ENCODE peak calls at places on chromosomes 11 and 22, in seven cellular contexts. P is psoas muscle, V is fibroblast of pulmonary artery, R is A549, G is GM06990, Z is GM23248, T is cardiac fibroblast. D is an unnamed sample.

GRCh38 chr11:8090756-8091155 is 9.7 kb downstream of the TUB start:
- DNase-seq in P (no peak), V (peak), R (no peak), G (no peak), Z (peak), T (peak), D (no peak)

GRCh38 chr11:95577716-95578460 is 211.7 kb downstream of the FAM76B start:
- DNase-seq in P (no peak), V (peak), R (no peak), G (no peak), Z (peak), T (peak), D (peak)

GRCh38 chr11:12505183-12505582 is 127.8 kb downstream of the PARVA start:
- DNase-seq in P (no peak), V (no peak), R (no peak), G (no peak), Z (no peak), T (no peak), D (no peak)

GRCh38 chr11:107834995-107835394 is 23.6 kb downstream of the SLC35F2 start:
- DNase-seq in P (no peak), V (no peak), R (no peak), G (no peak), Z (no peak), T (no peak), D (no peak)

GRCh38 chr11:131888230-131888826 is 517.9 kb downstream of the NTM start:
- DNase-seq in P (no peak), V (peak), R (no peak), G (no peak), Z (peak), T (peak), D (peak)

GRCh38 chr22:42450862-42451261 is 18.7 kb upstream of the NFAM1 start:
- DNase-seq in P (no peak), V (no peak), R (no peak), G (no peak), Z (no peak), T (no peak), D (no peak)

GRCh38 chr11:74009675-74010305 is 905 bp upstream of the UCP3 start:
- DNase-seq in P (no peak), V (no peak), R (no peak), G (no peak), Z (no peak), T (no peak), D (no peak)

GRCh38 chr11:101807521-101807920 is 107.3 kb upstream of the CEP126 start:
- DNase-seq in P (no peak), V (no peak), R (no peak), G (no peak), Z (peak), T (peak), D (no peak)

GRCh38 chr22:29871684-29872083 is 11.3 kb upstream of the MTMR3 start:
- DNase-seq in P (peak), V (no peak), R (no peak), G (no peak), Z (no peak), T (no peak), D (peak)

GRCh38 chr11:2287102-2287501 is 14.6 kb downstream of the C11orf21 start:
- DNase-seq in P (peak), V (no peak), R (no peak), G (no peak), Z (no peak), T (no peak), D (no peak)

GRCh38 chr11:117232022-117232878 is at the start of the genes PCSK7 and RNF214:
- DNase-seq in P (peak), V (peak), R (peak), G (peak), Z (peak), T (peak), D (peak)

GRCh38 chr11:117495357-117495756 is 167.7 kb downstream of the CEP164 start:
- DNase-seq in P (no peak), V (no peak), R (no peak), G (no peak), Z (no peak), T (no peak), D (no peak)

GRCh38 chr11:100681064-100681502 is 6.0 kb upstream of the ARHGAP42 start:
- DNase-seq in P (peak), V (peak), R (no peak), G (peak), Z (no peak), T (peak), D (peak)

GRCh38 chr11:131618203-131618602 is 247.8 kb downstream of the NTM start:
- DNase-seq in P (no peak), V (peak), R (no peak), G (no peak), Z (peak), T (peak), D (peak)

GRCh38 chr11:1771273-1771672 is 7.5 kb upstream of the CTSD start:
- DNase-seq in P (peak), V (no peak), R (no peak), G (no peak), Z (no peak), T (no peak), D (no peak)

GRCh38 chr11:63017306-63017974 is 1.8 kb upstream of the SLC22A8 start:
- DNase-seq in P (no peak), V (no peak), R (no peak), G (no peak), Z (no peak), T (no peak), D (peak)

GRCh38 chr11:4664791-4665190 is 21.0 kb downstream of the OR51E1 start:
- DNase-seq in P (no peak), V (no peak), R (no peak), G (no peak), Z (no peak), T (no peak), D (no peak)

GRCh38 chr11:17384002-17384511 is 4.4 kb downstream of the KCNJ11 start:
- DNase-seq in P (peak), V (peak), R (peak), G (peak), Z (peak), T (peak), D (peak)

GRCh38 chr11:77470971-77471370 is 2.9 kb downstream of the PAK1 start:
- DNase-seq in P (no peak), V (no peak), R (no peak), G (no peak), Z (no peak), T (no peak), D (no peak)

GRCh38 chr11:36492724-36493304 is 17.3 kb downstream of the TRAF6 start:
- DNase-seq in P (no peak), V (peak), R (peak), G (no peak), Z (peak), T (peak), D (no peak)

GRCh38 chr11:35484435-35484834 is 41.0 kb downstream of the PAMR1 start:
- DNase-seq in P (no peak), V (peak), R (no peak), G (no peak), Z (peak), T (peak), D (peak)

GRCh38 chr11:131762346-131763110 is 392.1 kb downstream of the NTM start:
- DNase-seq in P (no peak), V (no peak), R (no peak), G (no peak), Z (no peak), T (peak), D (no peak)

GRCh38 chr11:122242731-122243130 is 126.7 kb upstream of the BLID start:
- DNase-seq in P (no peak), V (no peak), R (no peak), G (no peak), Z (no peak), T (no peak), D (no peak)

GRCh38 chr22:41286639-41287091 is 678 bp upstream of the RANGAP1 start:
- DNase-seq in P (no peak), V (peak), R (no peak), G (peak), Z (peak), T (peak), D (no peak)

GRCh38 chr22:37906364-37907008 is 389 bp downstream of the MICALL1 start:
- DNase-seq in P (peak), V (no peak), R (no peak), G (peak), Z (peak), T (no peak), D (no peak)

GRCh38 chr11:70122490-70123198 is 44.5 kb downstream of the ANO1 start:
- DNase-seq in P (no peak), V (no peak), R (no peak), G (no peak), Z (no peak), T (no peak), D (no peak)

GRCh38 chr22:18110194-18110943 is at the start of gene TUBA8:
- DNase-seq in P (peak), V (peak), R (no peak), G (peak), Z (peak), T (peak), D (peak)

GRCh38 chr11:30876656-30877371 is 290.7 kb upstream of the MPPED2 start:
- DNase-seq in P (no peak), V (peak), R (no peak), G (no peak), Z (peak), T (peak), D (no peak)

GRCh38 chr22:30822216-30823014 is 127.7 kb downstream of the OSBP2 start:
- DNase-seq in P (no peak), V (no peak), R (no peak), G (no peak), Z (peak), T (no peak), D (no peak)

GRCh38 chr11:110174645-110175310 is 81.6 kb downstream of the ZC3H12C start:
- DNase-seq in P (no peak), V (peak), R (no peak), G (no peak), Z (peak), T (peak), D (peak)

GRCh38 chr11:3021125-3021524 is 29.0 kb upstream of the NAP1L4 start:
- DNase-seq in P (no peak), V (peak), R (peak), G (no peak), Z (peak), T (peak), D (peak)

GRCh38 chr11:76598426-76598839 is 72.1 kb downstream of the LRRC32 start:
- DNase-seq in P (no peak), V (peak), R (peak), G (no peak), Z (peak), T (peak), D (no peak)

GRCh38 chr11:72226701-72227100 is 2.1 kb downstream of the INPPL1 start:
- DNase-seq in P (no peak), V (no peak), R (no peak), G (no peak), Z (no peak), T (no peak), D (no peak)

GRCh38 chr11:122362381-122362780 is 246.4 kb upstream of the BLID start:
- DNase-seq in P (no peak), V (no peak), R (no peak), G (no peak), Z (peak), T (no peak), D (no peak)

GRCh38 chr11:112751763-112752162 is 209.5 kb upstream of the NCAM1 start:
- DNase-seq in P (no peak), V (no peak), R (no peak), G (no peak), Z (no peak), T (no peak), D (no peak)

DNA sequence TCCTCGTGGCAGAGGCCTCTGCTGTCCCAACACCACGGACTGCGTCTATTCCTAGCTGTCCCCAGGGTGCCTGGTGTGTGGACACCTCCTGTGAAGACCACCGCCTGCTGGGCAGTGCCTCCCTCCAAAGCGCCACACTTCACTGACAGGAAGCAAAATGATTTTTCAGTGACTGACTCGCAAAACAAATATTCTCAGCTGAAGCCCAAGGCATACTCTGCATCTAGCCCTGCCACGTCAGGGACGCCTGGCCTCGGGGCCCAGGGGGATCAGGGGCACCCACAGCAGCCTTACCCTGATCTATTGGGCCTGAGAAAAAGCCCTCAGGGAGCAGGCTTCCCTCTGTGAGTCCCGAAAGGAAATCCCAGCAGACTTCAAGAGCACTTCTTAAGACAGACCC is 2.2 kb downstream of the BRD1 start:
- DNase-seq in P (peak), V (peak), R (no peak), G (no peak), Z (peak), T (peak), D (peak)
- H3K4me3 ChIP-seq in P (peak), V (peak), R (peak), G (peak), Z (peak), T (peak), D (peak)

DNA sequence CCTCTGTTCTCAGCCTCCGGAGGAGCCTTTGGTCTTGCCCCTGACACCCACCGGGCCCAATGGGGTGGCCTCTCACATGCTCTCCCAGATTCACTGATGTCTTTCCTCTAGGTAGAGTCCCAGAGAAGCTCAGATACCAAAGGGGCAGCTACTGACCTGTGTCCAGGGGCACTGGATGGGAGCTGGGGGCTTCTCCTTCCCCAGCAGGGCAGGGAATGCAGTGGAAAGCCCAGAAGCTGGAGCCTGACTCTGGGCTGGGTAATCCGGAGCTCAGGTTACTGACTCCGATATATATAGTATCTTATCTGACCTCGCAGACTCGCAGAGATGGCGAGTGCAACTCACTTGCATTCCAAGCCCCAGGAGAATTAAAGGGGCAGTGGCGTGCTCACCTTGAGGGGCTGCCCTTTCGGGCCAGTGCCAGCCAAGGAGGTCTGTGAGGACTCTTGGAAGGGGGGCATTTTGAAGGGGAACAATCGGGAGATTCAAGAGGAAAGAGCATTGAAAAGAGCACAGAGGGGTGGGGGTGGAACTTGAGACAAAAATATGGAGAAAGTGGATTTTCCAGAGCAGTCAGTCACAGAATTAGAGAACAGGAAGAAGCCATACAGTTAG is 2.5 kb downstream of the USP2 start:
- DNase-seq in P (peak), V (no peak), R (no peak), G (no peak), Z (no peak), T (no peak), D (no peak)
- H3K4me3 ChIP-seq in P (peak), V (no peak), R (no peak), G (no peak), Z (no peak), T (no peak), D (no peak)

GRCh38 chr11:65549088-65549487 is 9.1 kb downstream of the LTBP3 start:
- DNase-seq in P (no peak), V (no peak), R (no peak), G (no peak), Z (no peak), T (no peak), D (no peak)

GRCh38 chr11:65545853-65546216 is 12.3 kb downstream of the LTBP3 start:
- DNase-seq in P (no peak), V (no peak), R (no peak), G (no peak), Z (no peak), T (no peak), D (no peak)

GRCh38 chr11:65542738-65543390 is 15.3 kb downstream of the LTBP3 start:
- DNase-seq in P (no peak), V (no peak), R (no peak), G (no peak), Z (no peak), T (no peak), D (no peak)

GRCh38 chr11:65547446-65548125 is 10.6 kb downstream of the LTBP3 start:
- DNase-seq in P (no peak), V (no peak), R (no peak), G (no peak), Z (no peak), T (no peak), D (no peak)

GRCh38 chr11:65546217-65546958 is 11.8 kb downstream of the LTBP3 start:
- DNase-seq in P (peak), V (no peak), R (peak), G (peak), Z (no peak), T (no peak), D (no peak)
- H3K4me3 ChIP-seq in P (no peak), V (no peak), R (no peak), G (peak), Z (no peak), T (no peak), D (no peak)

GRCh38 chr11:125525303-125525702 is 29.2 kb upstream of the FEZ1 start:
- DNase-seq in P (no peak), V (no peak), R (no peak), G (no peak), Z (no peak), T (no peak), D (no peak)
- H3K4me3 ChIP-seq in P (no peak), V (no peak), R (no peak), G (no peak), Z (no peak), T (no peak), D (no peak)

DNA sequence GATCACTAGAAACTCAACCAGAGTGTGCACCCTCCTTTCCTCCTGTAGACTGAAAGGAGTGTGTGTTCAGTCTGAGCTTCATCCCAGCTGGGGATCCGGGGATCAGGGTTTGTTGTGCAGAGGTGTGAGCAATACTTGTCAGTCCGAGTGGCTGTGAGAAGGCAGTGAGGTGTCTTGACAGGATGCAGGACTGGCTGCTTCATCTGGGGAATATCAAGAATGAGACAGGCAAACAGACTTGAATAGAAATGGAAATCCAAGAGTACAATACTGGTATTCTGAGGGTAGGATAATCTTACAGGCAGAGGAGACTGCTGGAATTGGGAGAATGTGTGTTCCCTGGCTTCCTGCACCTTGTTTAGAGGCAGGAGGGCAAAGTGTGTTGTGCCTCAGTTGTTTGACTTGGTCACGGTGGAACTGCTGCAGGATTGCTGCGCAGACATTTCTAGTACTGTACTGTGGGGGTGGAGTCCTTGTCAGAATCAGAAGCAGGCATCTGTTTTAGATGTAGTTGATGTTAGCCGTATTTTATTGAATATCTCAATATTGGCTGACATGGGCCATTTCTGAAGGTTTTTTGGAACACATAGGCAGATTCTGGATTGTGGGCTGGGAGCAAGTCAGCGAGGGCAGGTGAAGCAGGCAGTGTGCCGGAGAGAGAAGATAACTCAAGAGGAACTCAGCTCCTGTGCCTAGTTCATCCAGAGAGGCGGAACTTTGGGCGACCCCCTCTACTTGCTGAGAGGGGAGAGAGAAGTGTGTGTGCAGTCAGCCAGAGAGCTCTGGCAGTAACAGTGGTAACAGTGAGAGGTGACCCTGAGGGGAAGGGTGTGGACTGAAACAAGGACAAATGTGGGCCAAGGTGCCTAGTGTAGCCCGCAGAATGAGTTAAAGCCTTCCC is 27.1 kb upstream of the GRK2 start:
- DNase-seq in P (no peak), V (no peak), R (no peak), G (no peak), Z (peak), T (peak), D (peak)
- H3K4me3 ChIP-seq in P (peak), V (peak), R (peak), G (peak), Z (peak), T (peak), D (peak)

DNA sequence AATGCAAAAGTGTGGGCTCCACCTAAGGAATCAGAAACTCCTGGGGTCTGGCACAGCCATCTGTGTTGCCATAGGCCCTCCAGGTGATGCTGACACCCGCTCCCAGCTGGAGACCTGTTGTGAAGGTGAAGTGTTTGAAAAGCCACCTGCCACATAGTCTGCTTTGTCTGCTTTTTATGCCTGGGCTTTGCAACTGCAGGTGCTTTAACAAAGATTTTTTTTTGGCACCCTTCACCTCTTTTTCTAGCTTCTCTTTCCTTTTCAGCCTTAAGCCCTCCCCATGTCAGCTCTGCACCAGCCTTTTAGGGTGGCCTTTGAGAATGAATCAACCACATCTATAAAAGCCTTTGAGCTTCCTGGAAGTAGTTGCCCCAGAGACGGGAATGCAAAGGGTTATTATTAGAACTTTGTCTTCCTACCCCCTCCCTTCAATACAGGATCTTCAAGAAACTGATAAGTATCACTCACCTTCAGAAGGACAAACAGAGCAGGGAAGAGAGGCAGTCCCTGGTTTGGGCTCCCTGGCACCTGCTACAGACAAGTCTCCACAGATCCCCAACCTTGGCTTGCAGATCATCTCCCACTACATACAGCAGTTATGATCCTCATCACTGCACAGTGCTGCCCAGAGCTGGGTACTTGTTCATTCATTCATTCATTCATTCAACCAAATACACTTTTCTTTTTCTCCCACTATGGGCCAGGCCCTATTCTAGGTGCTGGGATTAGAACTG is 8.1 kb downstream of the PVALB start:
- DNase-seq in P (no peak), V (no peak), R (no peak), G (no peak), Z (no peak), T (no peak), D (no peak)
- H3K4me3 ChIP-seq in P (no peak), V (no peak), R (no peak), G (no peak), Z (no peak), T (no peak), D (no peak)

GRCh38 chr11:47987781-47988180 is 7.4 kb downstream of the PTPRJ start:
- DNase-seq in P (no peak), V (no peak), R (no peak), G (no peak), Z (no peak), T (no peak), D (no peak)
- H3K4me3 ChIP-seq in P (no peak), V (no peak), R (no peak), G (no peak), Z (no peak), T (no peak), D (no peak)